ENCODE peak calls at places on chromosomes 4 and X, in six cellular contexts. One of them, this sample, is unnamed.

GRCh38 chrX:51891821-51892551 is 1.4 kb upstream of the MAGED1 start:
- DNase-seq in A549: no peak
- DNase-seq in HepG2: no peak
- DNase-seq in GM12878: no peak
- DNase-seq in endothelial cell of umbilical vein: peak
- DNase-seq in K562: no peak
- DNase-seq in this sample: peak

GRCh38 chr4:77959566-77960338 is 97.1 kb downstream of the MRPL1 start:
- DNase-seq in A549: peak
- DNase-seq in HepG2: peak
- DNase-seq in GM12878: peak
- DNase-seq in endothelial cell of umbilical vein: peak
- DNase-seq in K562: peak
- DNase-seq in this sample: peak

GRCh38 chrX:16185725-16186136 is 18.4 kb downstream of the MAGEB17 start:
- DNase-seq in A549: peak
- DNase-seq in HepG2: no peak
- DNase-seq in GM12878: peak
- DNase-seq in endothelial cell of umbilical vein: peak
- DNase-seq in K562: peak
- DNase-seq in this sample: peak

GRCh38 chr4:148447672-148448071 is 5.5 kb upstream of the NR3C2 start:
- DNase-seq in A549: no peak
- DNase-seq in HepG2: no peak
- DNase-seq in GM12878: no peak
- DNase-seq in endothelial cell of umbilical vein: peak
- DNase-seq in K562: no peak
- DNase-seq in this sample: peak

GRCh38 chr4:1460967-1461868 is 55.0 kb upstream of the NKX1-1 start:
- DNase-seq in A549: no peak
- DNase-seq in HepG2: no peak
- DNase-seq in GM12878: no peak
- DNase-seq in endothelial cell of umbilical vein: no peak
- DNase-seq in K562: no peak
- DNase-seq in this sample: no peak

GRCh38 chr4:123939621-123940020 is 543.0 kb downstream of the SPRY1 start:
- DNase-seq in A549: no peak
- DNase-seq in HepG2: no peak
- DNase-seq in GM12878: no peak
- DNase-seq in endothelial cell of umbilical vein: peak
- DNase-seq in K562: no peak
- DNase-seq in this sample: no peak

GRCh38 chr4:184459413-184459812 is 14.9 kb downstream of the IRF2 start:
- DNase-seq in A549: no peak
- DNase-seq in HepG2: no peak
- DNase-seq in GM12878: no peak
- DNase-seq in endothelial cell of umbilical vein: no peak
- DNase-seq in K562: no peak
- DNase-seq in this sample: no peak

GRCh38 chr4:177778623-177779022 is 336.4 kb upstream of the AGA start:
- DNase-seq in A549: no peak
- DNase-seq in HepG2: no peak
- DNase-seq in GM12878: no peak
- DNase-seq in endothelial cell of umbilical vein: no peak
- DNase-seq in K562: no peak
- DNase-seq in this sample: no peak

GRCh38 chr4:89572224-89572858 is 264.6 kb downstream of the SNCA start:
- DNase-seq in A549: no peak
- DNase-seq in HepG2: no peak
- DNase-seq in GM12878: no peak
- DNase-seq in endothelial cell of umbilical vein: peak
- DNase-seq in K562: no peak
- DNase-seq in this sample: no peak

GRCh38 chr4:121656269-121656641 is 40.5 kb downstream of the ANXA5 start:
- DNase-seq in A549: no peak
- DNase-seq in HepG2: peak
- DNase-seq in GM12878: peak
- DNase-seq in endothelial cell of umbilical vein: peak
- DNase-seq in K562: peak
- DNase-seq in this sample: peak

GRCh38 chr4:25970691-25971427 is 56.8 kb downstream of the SMIM20 start:
- DNase-seq in A549: no peak
- DNase-seq in HepG2: peak
- DNase-seq in GM12878: no peak
- DNase-seq in endothelial cell of umbilical vein: no peak
- DNase-seq in K562: no peak
- DNase-seq in this sample: no peak

GRCh38 chrX:132022863-132023116 is 312 bp upstream of the STK26 start:
- DNase-seq in A549: peak
- DNase-seq in HepG2: no peak
- DNase-seq in GM12878: no peak
- DNase-seq in endothelial cell of umbilical vein: no peak
- DNase-seq in K562: no peak
- DNase-seq in this sample: no peak

GRCh38 chr4:125306533-125306932 is 8.2 kb upstream of the FAT4 start:
- DNase-seq in A549: no peak
- DNase-seq in HepG2: no peak
- DNase-seq in GM12878: no peak
- DNase-seq in endothelial cell of umbilical vein: no peak
- DNase-seq in K562: no peak
- DNase-seq in this sample: no peak

GRCh38 chr4:519885-520595 is 21.0 kb downstream of the PIGG start:
- DNase-seq in A549: no peak
- DNase-seq in HepG2: no peak
- DNase-seq in GM12878: no peak
- DNase-seq in endothelial cell of umbilical vein: no peak
- DNase-seq in K562: no peak
- DNase-seq in this sample: no peak

GRCh38 chr4:69888336-69888735 is 28.4 kb upstream of the SULT1E1 start:
- DNase-seq in A549: no peak
- DNase-seq in HepG2: no peak
- DNase-seq in GM12878: no peak
- DNase-seq in endothelial cell of umbilical vein: no peak
- DNase-seq in K562: no peak
- DNase-seq in this sample: no peak

GRCh38 chr4:81030617-81031388 is at the start of gene BMP3:
- DNase-seq in A549: no peak
- DNase-seq in HepG2: no peak
- DNase-seq in GM12878: no peak
- DNase-seq in endothelial cell of umbilical vein: no peak
- DNase-seq in K562: no peak
- DNase-seq in this sample: no peak

GRCh38 chrX:42093756-42094155 is 170.4 kb upstream of the CASK start:
- DNase-seq in A549: no peak
- DNase-seq in HepG2: no peak
- DNase-seq in GM12878: peak
- DNase-seq in endothelial cell of umbilical vein: peak
- DNase-seq in K562: no peak
- DNase-seq in this sample: no peak

GRCh38 chrX:38864165-38864564 is 62.9 kb downstream of the MID1IP1 start:
- DNase-seq in A549: no peak
- DNase-seq in HepG2: no peak
- DNase-seq in GM12878: no peak
- DNase-seq in endothelial cell of umbilical vein: no peak
- DNase-seq in K562: no peak
- DNase-seq in this sample: no peak

GRCh38 chrX:125444659-125445058 is 125.0 kb downstream of the TEX13C start:
- DNase-seq in A549: no peak
- DNase-seq in HepG2: no peak
- DNase-seq in GM12878: no peak
- DNase-seq in endothelial cell of umbilical vein: no peak
- DNase-seq in K562: no peak
- DNase-seq in this sample: no peak

GRCh38 chrX:55907968-55908607 is 190.5 kb downstream of the RRAGB start:
- DNase-seq in A549: no peak
- DNase-seq in HepG2: no peak
- DNase-seq in GM12878: no peak
- DNase-seq in endothelial cell of umbilical vein: peak
- DNase-seq in K562: peak
- DNase-seq in this sample: no peak

GRCh38 chr4:38856524-38857337 is at the start of gene TLR6:
- DNase-seq in A549: no peak
- DNase-seq in HepG2: peak
- DNase-seq in GM12878: peak
- DNase-seq in endothelial cell of umbilical vein: peak
- DNase-seq in K562: peak
- DNase-seq in this sample: peak

GRCh38 chr4:85751907-85752306 is 277.0 kb downstream of the ARHGAP24 start:
- DNase-seq in A549: no peak
- DNase-seq in HepG2: no peak
- DNase-seq in GM12878: no peak
- DNase-seq in endothelial cell of umbilical vein: no peak
- DNase-seq in K562: no peak
- DNase-seq in this sample: no peak

GRCh38 chr4:52657317-52657629 is 1.8 kb downstream of the USP46 start:
- DNase-seq in A549: no peak
- DNase-seq in HepG2: no peak
- DNase-seq in GM12878: no peak
- DNase-seq in endothelial cell of umbilical vein: no peak
- DNase-seq in K562: no peak
- DNase-seq in this sample: no peak

GRCh38 chr4:3257125-3257690 is 8.2 kb downstream of the MSANTD1 start:
- DNase-seq in A549: no peak
- DNase-seq in HepG2: no peak
- DNase-seq in GM12878: no peak
- DNase-seq in endothelial cell of umbilical vein: no peak
- DNase-seq in K562: no peak
- DNase-seq in this sample: no peak

GRCh38 chr4:105586638-105587328 is 34.4 kb downstream of the ARHGEF38 start:
- DNase-seq in A549: no peak
- DNase-seq in HepG2: no peak
- DNase-seq in GM12878: no peak
- DNase-seq in endothelial cell of umbilical vein: no peak
- DNase-seq in K562: no peak
- DNase-seq in this sample: no peak

DNA sequence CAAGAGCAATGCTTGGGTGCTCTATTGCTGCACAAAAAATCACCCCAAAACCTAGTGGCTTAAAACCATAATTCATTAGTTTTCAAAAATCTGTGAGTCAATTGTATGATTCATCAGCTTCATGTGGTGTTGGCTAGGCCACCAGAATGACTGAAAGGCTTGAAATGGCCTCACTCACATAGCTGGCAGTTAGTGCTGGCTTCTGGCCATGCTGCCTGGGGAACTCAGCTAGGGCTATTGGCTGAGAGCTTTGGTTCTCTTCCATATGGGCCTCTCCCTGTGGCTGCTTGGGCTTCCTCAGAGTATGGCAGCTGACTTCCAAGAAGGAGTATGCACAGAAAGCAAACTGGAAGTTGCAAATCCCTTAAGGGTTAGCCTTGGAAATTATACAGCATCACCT is 3.1 kb upstream of the MTMR1 start:
- DNase-seq in A549: no peak
- DNase-seq in HepG2: no peak
- DNase-seq in GM12878: no peak
- DNase-seq in endothelial cell of umbilical vein: no peak
- DNase-seq in K562: no peak
- DNase-seq in this sample: peak
- TF ChIP-seq MYC in A549: no peak
- TF ChIP-seq MYC in HepG2: no peak
- TF ChIP-seq MYC in GM12878: no peak
- TF ChIP-seq MYC in endothelial cell of umbilical vein: no peak
- TF ChIP-seq MYC in K562: no peak
- TF ChIP-seq MYC in this sample: no peak

GRCh38 chr4:150150545-150151156 is 72.4 kb downstream of the DCLK2 start:
- DNase-seq in A549: no peak
- DNase-seq in HepG2: no peak
- DNase-seq in GM12878: no peak
- DNase-seq in endothelial cell of umbilical vein: no peak
- DNase-seq in K562: no peak
- DNase-seq in this sample: no peak

GRCh38 chr4:150156543-150156942 is 78.3 kb downstream of the DCLK2 start:
- DNase-seq in A549: no peak
- DNase-seq in HepG2: no peak
- DNase-seq in GM12878: no peak
- DNase-seq in endothelial cell of umbilical vein: no peak
- DNase-seq in K562: no peak
- DNase-seq in this sample: no peak

GRCh38 chr4:150155391-150155790 is 77.1 kb downstream of the DCLK2 start:
- DNase-seq in A549: no peak
- DNase-seq in HepG2: no peak
- DNase-seq in GM12878: no peak
- DNase-seq in endothelial cell of umbilical vein: peak
- DNase-seq in K562: no peak
- DNase-seq in this sample: no peak

GRCh38 chr4:150149381-150149780 is 71.1 kb downstream of the DCLK2 start:
- DNase-seq in A549: no peak
- DNase-seq in HepG2: no peak
- DNase-seq in GM12878: no peak
- DNase-seq in endothelial cell of umbilical vein: no peak
- DNase-seq in K562: no peak
- DNase-seq in this sample: no peak

DNA sequence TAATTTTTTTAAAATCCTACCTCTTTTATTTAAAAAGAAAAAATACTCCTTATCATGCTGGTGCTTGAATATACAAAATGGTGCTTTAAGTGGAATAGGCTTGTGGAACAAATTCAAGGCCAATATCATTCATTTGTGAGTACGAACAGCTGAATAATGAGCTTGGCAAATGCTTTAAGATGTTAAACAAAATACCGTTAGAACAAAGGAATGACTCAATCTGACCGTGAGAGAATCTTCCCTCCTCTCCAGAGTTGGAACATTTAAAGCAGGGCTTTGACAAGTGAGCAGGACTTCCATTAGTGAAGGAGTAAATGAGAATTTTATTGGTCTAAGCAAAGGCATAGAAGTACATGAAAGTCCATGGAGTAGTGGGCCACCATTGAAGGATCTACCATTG is 74.5 kb downstream of the DCLK2 start:
- DNase-seq in A549: no peak
- DNase-seq in HepG2: no peak
- DNase-seq in GM12878: no peak
- DNase-seq in endothelial cell of umbilical vein: peak
- DNase-seq in K562: no peak
- DNase-seq in this sample: no peak
- TF ChIP-seq MAX in A549: no peak
- TF ChIP-seq MAX in HepG2: no peak
- TF ChIP-seq MAX in GM12878: no peak
- TF ChIP-seq MAX in endothelial cell of umbilical vein: no peak
- TF ChIP-seq MAX in K562: no peak
- TF ChIP-seq MAX in this sample: no peak

GRCh38 chrX:64204252-64204651 is 1.3 kb downstream of the AMER1 start:
- DNase-seq in A549: no peak
- DNase-seq in HepG2: peak
- DNase-seq in GM12878: no peak
- DNase-seq in endothelial cell of umbilical vein: no peak
- DNase-seq in K562: no peak
- DNase-seq in this sample: no peak
- TF ChIP-seq MYC in A549: no peak
- TF ChIP-seq MYC in HepG2: no peak
- TF ChIP-seq MYC in GM12878: no peak
- TF ChIP-seq MYC in endothelial cell of umbilical vein: no peak
- TF ChIP-seq MYC in K562: no peak
- TF ChIP-seq MYC in this sample: no peak

DNA sequence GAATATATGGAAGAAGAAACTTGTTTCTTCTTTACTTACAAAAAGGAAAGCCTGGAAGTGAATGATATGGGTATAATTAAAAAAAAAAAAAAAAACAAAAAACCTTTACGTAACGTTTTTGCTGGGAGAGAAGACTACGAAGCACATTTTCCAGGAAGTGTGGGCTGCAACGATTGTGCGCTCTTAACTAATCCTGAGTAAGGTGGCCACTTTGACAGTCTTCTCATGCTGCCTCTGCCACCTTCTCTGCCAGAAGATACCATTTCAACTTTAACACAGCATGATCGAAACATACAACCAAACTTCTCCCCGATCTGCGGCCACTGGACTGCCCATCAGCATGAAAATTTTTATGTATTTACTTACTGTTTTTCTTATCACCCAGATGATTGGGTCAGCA is at the start of gene CD40LG:
- DNase-seq in A549: no peak
- DNase-seq in HepG2: no peak
- DNase-seq in GM12878: no peak
- DNase-seq in endothelial cell of umbilical vein: no peak
- DNase-seq in K562: no peak
- DNase-seq in this sample: no peak
- TF ChIP-seq MAX in A549: no peak
- TF ChIP-seq MAX in HepG2: no peak
- TF ChIP-seq MAX in GM12878: no peak
- TF ChIP-seq MAX in endothelial cell of umbilical vein: no peak
- TF ChIP-seq MAX in K562: no peak
- TF ChIP-seq MAX in this sample: no peak